ENCODE peak calls at places on chromosomes 2 and 18, in six cellular contexts. N is testis, E is fibroblast of lung, A is tibial nerve, W is mammary epithelial cell, G is stomach. C is an unnamed sample.

GRCh38 chr18:44518666-44519065 is 162.0 kb upstream of the SETBP1 start:
- DNase-seq in A (no peak), E (no peak), W (peak), G (no peak), N (no peak), C (no peak)

GRCh38 chr2:150125708-150126107 is 361.8 kb downstream of the RND3 start:
- DNase-seq in E (peak), N (no peak), G (no peak), A (no peak), W (peak), C (no peak)

GRCh38 chr2:117330611-117331010 is 483.9 kb upstream of the DDX18 start:
- DNase-seq in N (no peak), W (no peak), E (no peak), G (no peak), A (no peak), C (no peak)

GRCh38 chr2:224038049-224038829 is 847 bp downstream of the SERPINE2 start:
- DNase-seq in G (no peak), W (peak), A (no peak), N (peak), E (peak), C (peak)

GRCh38 chr2:231927566-231927890 is 1.3 kb upstream of the NPPC start:
- DNase-seq in W (no peak), A (no peak), N (no peak), E (no peak), G (no peak), C (peak)

GRCh38 chr2:17557596-17557995 is 17.1 kb downstream of the VSNL1 start:
- DNase-seq in W (peak), N (no peak), G (no peak), E (no peak), A (no peak), C (peak)

GRCh38 chr18:49031511-49032188 is 80.9 kb upstream of the SMAD7 start:
- DNase-seq in N (no peak), A (no peak), G (peak), W (no peak), E (no peak), C (peak)

GRCh38 chr2:76921006-76921405 is 601.2 kb downstream of the LRRTM4 start:
- DNase-seq in G (no peak), E (no peak), W (no peak), N (no peak), A (no peak), C (no peak)

GRCh38 chr2:26970928-26971627 is 641 bp downstream of the MAPRE3 start:
- DNase-seq in A (peak), G (no peak), E (peak), N (peak), W (peak), C (no peak)

GRCh38 chr2:200383380-200384110 is 77.1 kb downstream of the SPATS2L start:
- DNase-seq in W (peak), A (no peak), N (no peak), E (peak), G (no peak), C (no peak)

GRCh38 chr2:19358242-19359020 is at the start of gene OSR1:
- DNase-seq in A (no peak), E (peak), W (peak), N (peak), G (peak), C (peak)

GRCh38 chr2:15672961-15673918 is 81.6 kb downstream of the DDX1 start:
- DNase-seq in E (no peak), N (no peak), W (no peak), A (no peak), G (no peak), C (no peak)

GRCh38 chr18:27685807-27686412 is 491.0 kb downstream of the CDH2 start:
- DNase-seq in W (peak), N (peak), G (peak), A (peak), E (peak), C (no peak)

GRCh38 chr2:232926448-232927040 is 56.5 kb downstream of the SNORC start:
- DNase-seq in E (no peak), G (no peak), N (no peak), W (no peak), A (no peak), C (no peak)

GRCh38 chr2:98551316-98551715 is 57.0 kb downstream of the COA5 start:
- DNase-seq in W (no peak), E (no peak), G (no peak), A (no peak), N (no peak), C (no peak)

GRCh38 chr2:159186462-159186861 is 100.0 kb downstream of the WDSUB1 start:
- DNase-seq in E (no peak), W (no peak), G (no peak), A (no peak), N (no peak), C (no peak)

GRCh38 chr2:19971691-19972090 is 18.2 kb downstream of the WDR35 start:
- DNase-seq in A (no peak), E (no peak), G (no peak), N (no peak), W (no peak), C (no peak)

GRCh38 chr2:40256649-40257048 is 195.2 kb downstream of the SLC8A1 start:
- DNase-seq in G (no peak), W (peak), E (no peak), N (no peak), A (no peak), C (no peak)

GRCh38 chr18:74163019-74163656 is 14.8 kb downstream of the TIMM21 start:
- DNase-seq in E (no peak), G (no peak), W (peak), N (no peak), A (no peak), C (no peak)

DNA sequence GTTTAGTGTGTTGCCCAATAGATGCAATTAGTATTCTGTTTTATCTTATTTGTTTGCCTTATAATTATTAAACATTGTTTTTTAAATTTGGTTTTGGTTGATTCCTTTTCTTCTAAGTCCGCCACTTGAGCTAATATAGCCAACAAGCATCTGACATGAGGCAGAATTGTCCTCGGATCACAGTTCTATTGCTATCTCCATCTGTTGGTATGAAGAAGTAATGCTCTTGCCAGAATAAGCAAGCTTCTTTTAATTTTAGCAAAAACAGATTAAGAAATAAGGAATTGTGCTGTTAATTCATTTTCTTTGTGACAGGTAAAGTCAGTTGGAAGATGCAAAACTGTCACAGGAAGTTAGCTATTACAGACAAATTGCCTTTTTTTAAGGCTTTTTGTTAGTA is 54.3 kb downstream of the R3HDM1 start:
- DNase-seq in G (no peak), E (peak), N (no peak), W (no peak), A (no peak), C (no peak)
- TF ChIP-seq CTCF in G (no peak), E (peak), N (peak), W (no peak), A (no peak), C (no peak)

GRCh38 chr2:71576541-71576940 is 123.2 kb downstream of the DYSF start:
- DNase-seq in A (no peak), N (no peak), G (no peak), E (no peak), W (no peak), C (no peak)
- H3K4me3 ChIP-seq in A (no peak), N (no peak), G (no peak), E (no peak), W (no peak), C (no peak)

GRCh38 chr18:33307520-33307919 is 133.0 kb downstream of the CCDC178 start:
- DNase-seq in W (no peak), A (no peak), E (no peak), G (no peak), N (no peak), C (no peak)

GRCh38 chr18:33304277-33304676 is 136.2 kb downstream of the CCDC178 start:
- DNase-seq in G (no peak), N (no peak), W (no peak), E (no peak), A (no peak), C (no peak)
- TF ChIP-seq CTCF in G (no peak), N (no peak), W (no peak), E (no peak), A (no peak), C (no peak)

DNA sequence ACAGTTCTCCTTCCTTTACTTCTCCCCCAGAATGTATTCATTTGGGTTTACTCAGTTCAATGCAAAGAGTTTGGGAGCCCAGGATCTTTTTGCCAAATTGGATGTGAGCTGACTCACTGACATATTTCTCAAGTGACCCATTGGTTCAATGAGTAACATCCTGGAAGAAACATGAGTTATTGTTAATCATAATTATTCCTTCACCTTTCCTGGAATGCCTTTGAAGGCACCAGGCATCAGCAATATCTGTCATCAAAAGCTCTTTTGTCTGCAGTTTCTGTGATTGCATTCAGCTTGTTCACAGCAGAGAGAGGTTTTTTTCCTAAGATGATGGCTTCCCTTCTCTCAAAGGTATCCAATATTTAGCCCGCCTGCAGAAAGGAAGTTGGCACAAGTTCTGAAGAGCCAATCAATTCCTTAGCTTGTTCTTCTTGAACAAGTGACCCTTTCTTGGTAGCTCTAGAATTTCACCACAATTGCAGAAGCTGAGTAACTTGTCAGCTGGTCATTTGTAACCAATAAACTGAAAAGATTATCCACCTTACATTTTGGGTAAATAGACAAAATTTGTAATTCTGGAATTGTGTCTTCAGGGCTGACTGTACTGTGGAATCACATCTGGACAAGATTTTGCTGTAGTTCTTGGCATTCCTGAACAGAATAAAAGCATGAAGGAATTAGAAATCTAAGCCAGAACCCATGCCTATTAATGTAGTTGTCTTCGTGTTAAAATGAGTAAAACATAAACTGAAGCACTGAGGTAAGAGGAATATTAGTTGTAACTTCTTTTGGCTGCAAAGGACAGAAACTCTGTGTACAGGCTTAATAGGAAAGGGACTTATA is 72.2 kb upstream of the TMEM17 start:
- DNase-seq in A (no peak), E (peak), W (peak), N (no peak), G (no peak), C (no peak)
- H3K4me3 ChIP-seq in A (no peak), E (no peak), W (no peak), N (no peak), G (no peak), C (no peak)

DNA sequence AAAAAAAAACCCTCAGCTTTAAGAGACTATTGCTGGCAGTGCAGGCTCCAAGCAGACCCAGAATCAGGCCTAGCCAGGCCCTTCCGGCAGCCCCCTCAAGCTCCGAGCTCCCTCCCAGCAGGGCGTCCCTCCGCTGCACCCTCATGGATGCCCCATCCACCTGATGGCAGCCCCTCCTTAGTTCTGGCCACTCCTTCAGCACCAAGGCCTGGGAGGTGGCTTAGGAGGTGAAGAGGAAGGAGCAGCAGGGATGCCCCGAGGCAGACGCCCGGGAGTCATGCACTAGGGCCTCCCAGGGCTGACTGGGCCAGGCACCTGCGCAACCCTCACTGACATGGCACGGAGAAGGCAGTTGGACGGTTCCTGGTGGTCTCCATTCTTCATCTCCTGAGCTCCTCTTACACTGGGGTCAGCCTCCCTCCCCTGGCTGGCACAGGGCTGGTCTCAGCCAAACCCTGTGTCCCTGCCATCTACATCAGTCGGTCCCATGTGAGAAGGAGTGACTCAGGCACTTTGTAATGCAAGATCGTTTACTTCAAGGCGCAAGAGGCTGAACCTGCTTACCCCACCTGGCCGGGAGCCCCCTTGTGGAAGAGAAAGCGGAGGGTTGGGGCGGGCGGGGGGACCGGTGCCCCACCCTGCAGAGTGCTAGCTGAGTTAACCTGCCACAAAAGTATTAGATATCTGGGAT is 53.5 kb upstream of the ID2 start:
- DNase-seq in A (no peak), W (no peak), N (no peak), G (no peak), E (no peak), C (peak)
- TF ChIP-seq CTCF in A (no peak), W (no peak), N (no peak), G (no peak), E (no peak), C (no peak)

GRCh38 chr2:217434183-217434620 is 568.6 kb downstream of the TNS1 start:
- DNase-seq in W (peak), G (peak), N (peak), E (peak), A (peak), C (peak)
- H3K4me3 ChIP-seq in W (no peak), G (no peak), N (no peak), E (peak), A (no peak), C (no peak)

DNA sequence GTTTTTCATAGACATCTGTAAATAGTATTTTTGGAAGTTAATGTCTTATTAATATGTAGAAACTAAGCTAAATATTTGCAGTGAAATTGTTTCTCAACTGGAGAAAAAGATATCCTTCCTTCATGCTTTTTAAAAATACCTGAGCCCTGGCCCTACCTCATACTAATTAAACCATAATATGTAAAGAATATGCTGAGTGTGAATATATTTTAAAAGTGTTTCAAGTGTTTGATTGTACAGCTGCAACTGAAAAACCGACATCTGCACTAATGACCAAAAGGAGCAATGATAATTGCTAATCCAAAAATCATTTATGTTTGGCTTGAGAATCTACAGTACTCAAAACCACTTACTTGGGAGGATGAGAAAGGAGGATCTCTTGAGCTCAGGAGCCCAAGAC is 156.7 kb downstream of the MBD5 start:
- DNase-seq in A (no peak), G (no peak), N (no peak), E (no peak), W (no peak), C (no peak)
- TF ChIP-seq CTCF in A (no peak), G (no peak), N (no peak), E (no peak), W (no peak), C (no peak)

DNA sequence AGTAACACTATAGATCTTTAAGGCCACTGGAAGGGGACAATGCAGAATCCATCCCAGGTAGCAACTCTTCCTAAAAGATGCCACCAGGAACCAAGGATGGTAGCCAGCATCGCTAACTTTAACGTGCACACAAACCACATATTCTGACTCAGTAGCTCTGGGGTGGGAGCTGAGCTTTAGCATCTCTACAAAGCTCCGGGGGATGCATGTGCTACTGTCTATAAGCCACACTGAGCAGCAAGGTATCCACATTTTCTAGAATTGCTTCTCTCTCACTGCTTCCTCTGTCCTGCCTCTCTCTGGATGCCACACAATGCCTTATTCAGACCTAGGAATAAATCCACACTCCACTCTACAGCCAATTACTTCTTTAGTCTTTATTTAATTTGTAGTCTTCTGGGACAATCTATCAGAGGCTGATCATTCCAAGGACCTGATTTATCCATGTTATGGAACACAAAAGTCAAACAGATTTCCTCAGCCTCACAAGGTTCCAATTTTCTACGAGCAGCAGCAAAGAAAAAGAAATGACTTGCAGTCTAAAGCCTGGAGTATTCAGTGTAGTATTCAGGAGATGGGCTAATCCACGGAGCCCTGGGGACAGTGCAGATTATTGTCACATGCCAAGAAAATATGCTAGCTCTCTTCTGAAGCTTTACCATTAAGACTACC is 4.4 kb downstream of the BCL2 start:
- DNase-seq in A (no peak), N (no peak), W (no peak), G (no peak), E (no peak), C (no peak)
- H3K4me3 ChIP-seq in A (no peak), N (no peak), W (no peak), G (peak), E (no peak), C (peak)

C was measured in colonic mucosa.